ENCODE peak calls at places on chromosome 6, in five cellular contexts. O, C, E, M and B are unnamed samples.

GRCh38 chr6:131849799-131850198 is 42.0 kb downstream of the ENPP1 start:
- DNase-seq in E (no peak), O (no peak), C (no peak), M (no peak), B (no peak)

GRCh38 chr6:163212123-163212522 is 202.4 kb upstream of the QKI start:
- DNase-seq in E (no peak), M (no peak), C (no peak), O (no peak), B (no peak)

GRCh38 chr6:45424628-45424955 is 46.9 kb upstream of the SUPT3H start:
- DNase-seq in C (no peak), M (no peak), O (no peak), E (no peak), B (no peak)

GRCh38 chr6:117555882-117556498 is 46.3 kb downstream of the GOPC start:
- DNase-seq in C (peak), E (peak), M (no peak), O (no peak), B (no peak)

GRCh38 chr6:142055219-142055618 is 77.5 kb upstream of the GJE1 start:
- DNase-seq in C (no peak), E (no peak), M (no peak), O (no peak), B (no peak)

GRCh38 chr6:153442096-153442495 is 311.0 kb upstream of the RGS17 start:
- DNase-seq in M (no peak), O (no peak), E (no peak), C (no peak), B (no peak)

GRCh38 chr6:156634048-156634447 is 143.1 kb upstream of the ARID1B start:
- DNase-seq in M (no peak), C (no peak), O (no peak), E (no peak), B (no peak)

GRCh38 chr6:105992315-105992961 is 93.7 kb upstream of the PRDM1 start:
- DNase-seq in M (no peak), C (peak), O (peak), E (peak), B (no peak)

GRCh38 chr6:15147827-15148226 is 98.0 kb upstream of the JARID2 start:
- DNase-seq in C (no peak), M (no peak), E (no peak), O (no peak), B (no peak)

GRCh38 chr6:140050232-140050995 is 676.0 kb upstream of the CITED2 start:
- DNase-seq in C (no peak), O (no peak), E (peak), M (no peak), B (no peak)

GRCh38 chr6:64280569-64280968 is 645.0 kb downstream of the PHF3 start:
- DNase-seq in E (peak), C (no peak), O (no peak), M (no peak), B (peak)
- TF ChIP-seq CTCF in E (peak), C (no peak), O (no peak), M (no peak), B (peak)

GRCh38 chr6:130148181-130148580 is 74.6 kb downstream of the SAMD3 start:
- DNase-seq in C (no peak), M (no peak), O (no peak), E (no peak), B (no peak)

GRCh38 chr6:130150906-130151305 is 71.8 kb downstream of the SAMD3 start:
- DNase-seq in C (no peak), E (no peak), M (no peak), O (no peak), B (no peak)

GRCh38 chr6:130156908-130157307 is 65.8 kb downstream of the SAMD3 start:
- DNase-seq in C (no peak), M (no peak), O (no peak), E (no peak), B (no peak)

GRCh38 chr6:130158061-130158460 is 64.7 kb downstream of the SAMD3 start:
- DNase-seq in O (no peak), E (no peak), M (no peak), C (no peak), B (no peak)

DNA sequence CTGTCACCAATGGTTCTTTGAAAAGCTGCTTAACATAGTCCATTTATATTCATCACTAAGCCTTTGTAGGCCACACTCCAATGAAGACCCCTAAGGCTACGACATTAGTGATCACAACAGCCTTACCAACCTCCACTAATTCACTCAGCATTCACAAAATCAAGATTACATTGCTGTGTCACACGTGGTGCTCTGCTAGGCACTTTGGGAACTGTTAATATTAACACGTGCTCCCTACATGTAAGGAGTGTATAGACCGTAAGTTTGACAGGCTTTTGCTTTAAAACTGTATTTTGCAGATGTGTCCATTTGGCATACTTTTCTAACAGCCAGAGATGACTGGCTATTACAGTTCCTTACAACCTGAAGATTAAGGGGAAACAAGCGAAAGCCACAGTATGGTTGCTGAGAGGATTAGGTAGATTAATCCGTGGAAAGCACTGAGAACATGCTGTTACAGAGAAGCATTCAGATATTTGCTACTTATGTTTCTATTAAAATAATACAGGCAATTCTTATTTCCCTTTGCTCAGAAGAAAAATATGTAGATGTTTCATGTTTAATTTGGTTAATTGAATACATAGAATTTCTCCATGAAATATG is 69.7 kb downstream of the SAMD3 start:
- DNase-seq in C (no peak), M (no peak), O (no peak), E (no peak), B (peak)
- H3K4me3 ChIP-seq in C (no peak), M (no peak), O (no peak), E (no peak), B (no peak)

DNA sequence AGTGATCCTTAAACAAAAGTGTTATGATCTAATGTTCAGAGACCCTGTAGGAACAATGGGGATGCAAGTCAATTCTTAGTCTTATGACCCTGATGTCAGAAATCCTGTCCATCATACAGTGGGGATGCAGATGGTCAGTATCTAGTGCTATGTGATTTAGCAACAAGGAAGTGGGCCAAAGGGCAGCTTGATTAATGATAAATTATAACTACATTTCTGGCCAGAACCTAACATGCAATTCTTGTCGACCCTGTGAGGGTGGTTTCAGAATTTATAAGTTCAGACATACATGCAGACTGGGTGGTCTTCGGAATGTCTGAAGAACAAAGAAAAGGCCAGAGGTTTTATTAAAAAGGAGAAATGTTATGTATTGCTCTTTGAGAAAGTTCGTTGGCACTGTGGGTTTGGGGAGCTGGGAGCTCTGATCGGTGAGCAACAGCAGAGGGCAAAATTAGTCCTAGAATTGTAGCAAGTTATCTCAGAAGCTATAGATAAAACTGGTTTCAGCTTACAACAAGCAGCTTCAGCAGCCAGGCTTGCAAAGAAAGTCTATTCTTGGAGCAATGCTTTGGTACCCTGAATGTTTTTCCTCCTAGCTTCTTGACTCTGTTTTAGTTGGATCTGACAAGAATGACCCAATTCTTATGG is 50.8 kb downstream of the RPF2 start:
- DNase-seq in O (no peak), E (peak), C (no peak), M (no peak), B (no peak)
- TF ChIP-seq CTCF in O (no peak), E (peak), C (no peak), M (no peak), B (no peak)

GRCh38 chr6:63574554-63574900 is 2.2 kb downstream of the LOC128125822 start:
- DNase-seq in M (no peak), O (no peak), E (no peak), C (no peak), B (no peak)
- H3K4me3 ChIP-seq in M (peak), O (peak), E (peak), C (peak), B (peak)

DNA sequence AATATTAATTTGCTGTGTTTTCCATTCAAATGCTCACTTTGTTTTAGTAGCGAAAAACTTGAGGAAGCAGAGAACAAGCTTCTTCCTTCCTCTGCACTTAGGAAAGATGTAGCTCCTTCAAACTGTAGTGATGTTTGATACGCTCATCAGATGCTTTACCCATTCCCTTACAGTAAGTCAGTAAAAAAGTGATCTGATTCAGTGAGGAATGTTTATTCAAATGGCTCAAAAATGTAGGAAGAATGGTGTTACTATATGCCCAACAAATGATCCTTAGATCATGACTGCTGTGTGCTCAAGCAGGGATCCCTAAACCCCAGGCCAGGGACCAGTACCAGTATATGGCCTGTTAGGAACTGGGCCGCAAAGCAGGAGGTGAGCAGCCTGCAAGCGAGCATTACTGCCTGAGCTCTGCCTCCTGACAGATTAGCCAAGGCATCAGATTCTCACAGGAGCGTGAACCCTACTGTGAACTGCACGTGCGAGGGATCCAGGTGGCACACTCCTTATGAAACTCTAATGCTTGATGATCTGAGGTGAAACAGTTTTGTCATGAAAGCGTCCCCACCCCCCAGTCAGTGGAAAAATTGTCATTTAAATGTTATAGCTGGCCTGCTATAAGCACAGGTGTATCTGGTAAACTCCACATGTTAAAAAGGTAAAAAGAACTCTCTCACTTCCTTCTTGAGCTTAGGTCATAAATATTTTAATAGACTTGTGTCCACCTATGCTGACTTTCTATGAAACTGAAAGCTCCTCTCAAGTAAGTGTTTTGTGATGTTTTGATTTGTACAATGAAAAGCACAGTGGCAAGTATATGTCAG is 187.2 kb downstream of the FOXC1 start:
- DNase-seq in O (no peak), E (no peak), C (no peak), M (no peak), B (no peak)
- TF ChIP-seq CTCF in O (no peak), E (no peak), C (no peak), M (no peak), B (no peak)

GRCh38 chr6:30601815-30602641 is 15.0 kb downstream of the PPP1R10 start:
- DNase-seq in O (no peak), M (no peak), C (no peak), E (no peak), B (no peak)
- H3K4me3 ChIP-seq in O (no peak), M (no peak), C (no peak), E (no peak), B (no peak)

GRCh38 chr6:20875369-20875963 is 341.2 kb downstream of the CDKAL1 start:
- DNase-seq in O (no peak), M (no peak), E (peak), C (no peak), B (no peak)
- TF ChIP-seq CTCF in O (peak), M (peak), E (peak), C (no peak), B (peak)

DNA sequence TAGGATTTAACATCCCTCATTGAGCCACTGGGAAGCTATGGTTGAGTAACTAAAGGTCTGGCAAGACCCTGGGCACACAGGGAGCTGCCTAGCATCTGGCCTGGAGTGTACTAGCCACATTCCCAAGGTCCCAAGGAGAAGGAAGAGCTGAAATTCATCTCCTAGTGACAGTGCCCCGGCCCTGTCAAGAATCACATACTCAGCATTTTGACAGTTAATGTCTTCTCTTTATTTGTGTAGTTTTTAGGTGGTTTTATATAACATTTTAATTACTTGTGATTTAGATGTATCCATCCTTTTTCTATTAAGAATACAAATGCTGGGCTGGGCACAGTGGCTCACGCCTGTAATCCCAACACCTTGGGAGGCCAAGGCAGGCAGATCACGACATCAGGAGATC is 40.4 kb downstream of the ALDH5A1 start:
- DNase-seq in E (no peak), M (no peak), C (no peak), O (no peak), B (no peak)
- H3K4me3 ChIP-seq in E (no peak), M (no peak), C (no peak), O (no peak), B (no peak)